ENCODE peak calls at places on chromosomes 3 and 15, in eight cellular contexts. T is CD8-positive, alpha-beta T cell; F is body of pancreas; E is left lung; M is HCT116; P is IMR-90; C is CD8-positive, alpha-beta memory T cell; D is tibial nerve. J is an unnamed sample.

GRCh38 chr3:94173667-94174434 is 111.0 kb downstream of the NSUN3 start:
- DNase-seq in T (no peak), F (no peak), E (no peak), M (no peak), P (peak; percentile 0), C (no peak), D (no peak), J (no peak)

GRCh38 chr15:97652700-97653167 is 307.8 kb upstream of the ARRDC4 start:
- DNase-seq in T (no peak), F (no peak), E (no peak), M (no peak), P (no peak), C (no peak), D (no peak), J (no peak)

GRCh38 chr15:33915571-33916407 is 52.5 kb upstream of the CHRM5 start:
- DNase-seq in T (no peak), F (no peak), E (no peak), M (no peak), P (no peak), C (no peak), D (no peak), J (no peak)

GRCh38 chr3:121757087-121757811 is 7.7 kb upstream of the GOLGB1 start:
- DNase-seq in T (no peak), F (no peak), E (no peak), M (no peak), P (no peak), C (no peak), D (no peak), J (no peak)

GRCh38 chr3:44729384-44729910 is at the start of gene ZNF501:
- DNase-seq in T (peak; percentile 78), F (peak; percentile 96), E (peak; percentile 93), M (no peak), P (peak; percentile 86), C (peak; percentile 70), D (peak; percentile 80), J (peak; percentile 98)

GRCh38 chr3:65597225-65597951 is 441.3 kb downstream of the MAGI1 start:
- DNase-seq in T (no peak), F (peak; percentile 63), E (no peak), M (no peak), P (peak; percentile 54), C (no peak), D (no peak), J (peak; percentile 75)

GRCh38 chr15:44802336-44802735 is 66.0 kb downstream of the TRIM69 start:
- DNase-seq in T (no peak), F (no peak), E (no peak), M (no peak), P (no peak), C (no peak), D (no peak), J (no peak)

GRCh38 chr3:114758828-114759709 is 388.0 kb downstream of the ZBTB20 start:
- DNase-seq in T (no peak), F (peak; percentile 51), E (no peak), M (no peak), P (peak; percentile 59), C (no peak), D (no peak), J (no peak)

GRCh38 chr3:115071122-115071521 is 76.0 kb downstream of the ZBTB20 start:
- DNase-seq in T (no peak), F (no peak), E (no peak), M (no peak), P (no peak), C (no peak), D (no peak), J (no peak)

GRCh38 chr3:178352300-178353021 is 183.8 kb upstream of the KCNMB2 start:
- DNase-seq in T (no peak), F (no peak), E (no peak), M (no peak), P (peak; percentile 86), C (no peak), D (no peak), J (no peak)

GRCh38 chr3:126845910-126846309 is 137.0 kb upstream of the PLXNA1 start:
- DNase-seq in T (no peak), F (no peak), E (no peak), M (no peak), P (no peak), C (no peak), D (no peak), J (no peak)

GRCh38 chr15:63323798-63324651 is 46.6 kb downstream of the APH1B start:
- DNase-seq in T (no peak), F (no peak), E (no peak), M (no peak), P (no peak), C (no peak), D (no peak), J (no peak)

GRCh38 chr3:110774496-110775265 is 296.9 kb upstream of the NECTIN3 start:
- DNase-seq in T (no peak), F (no peak), E (no peak), M (no peak), P (peak; percentile 89), C (no peak), D (no peak), J (no peak)

GRCh38 chr15:70513818-70514217 is 249.5 kb downstream of the UACA start:
- DNase-seq in T (no peak), F (no peak), E (no peak), M (no peak), P (no peak), C (no peak), D (no peak), J (no peak)

GRCh38 chr15:79282371-79283251 is at the start of gene ANKRD34C:
- DNase-seq in T (no peak), F (no peak), E (no peak), M (no peak), P (no peak), C (no peak), D (no peak), J (no peak)

GRCh38 chr3:150202696-150203095 is 205.4 kb upstream of the TSC22D2 start:
- DNase-seq in T (no peak), F (no peak), E (no peak), M (no peak), P (no peak), C (no peak), D (no peak), J (no peak)

GRCh38 chr3:127656906-127657305 is 15.8 kb upstream of the ABTB1 start:
- DNase-seq in T (no peak), F (no peak), E (no peak), M (no peak), P (no peak), C (no peak), D (no peak), J (no peak)

GRCh38 chr3:46700772-46701171 is 420 bp upstream of the TMIE start:
- DNase-seq in T (no peak), F (peak; percentile 51), E (no peak), M (no peak), P (no peak), C (no peak), D (no peak), J (peak; percentile 71)

GRCh38 chr3:50272911-50273688 is 4.2 kb downstream of the SEMA3B start:
- DNase-seq in T (peak; percentile 79), F (peak; percentile 86), E (peak; percentile 88), M (no peak), P (peak; percentile 62), C (peak; percentile 84), D (peak; percentile 85), J (peak; percentile 88)

GRCh38 chr3:52492059-52492458 is 3.1 kb upstream of the STAB1 start:
- DNase-seq in T (no peak), F (no peak), E (no peak), M (no peak), P (no peak), C (no peak), D (no peak), J (no peak)

GRCh38 chr3:138923531-138923994 is 23.4 kb downstream of the FOXL2 start:
- DNase-seq in T (peak; percentile 80), F (peak; percentile 87), E (peak; percentile 83), M (peak; percentile 82), P (peak; percentile 83), C (peak; percentile 76), D (peak; percentile 68), J (peak; percentile 88)

GRCh38 chr3:13451301-13451673 is 28.8 kb upstream of the HDAC11 start:
- DNase-seq in T (no peak), F (peak; percentile 8), E (peak; percentile 37), M (no peak), P (peak; percentile 7), C (peak; percentile 14), D (no peak), J (no peak)

GRCh38 chr3:186099178-186099577 is 9.7 kb downstream of the ETV5 start:
- DNase-seq in T (no peak), F (peak; percentile 64), E (peak; percentile 43), M (no peak), P (peak; percentile 82), C (no peak), D (peak; percentile 49), J (peak; percentile 76)
- H3K27ac ChIP-seq in T (no peak overlapping the region), F (peak overlapping the region; percentile 60), E (no peak overlapping the region), M (peak overlapping the region; percentile 59), P (no peak overlapping the region), C (no peak overlapping the region), D (no peak overlapping the region), J (no peak overlapping the region)

DNA sequence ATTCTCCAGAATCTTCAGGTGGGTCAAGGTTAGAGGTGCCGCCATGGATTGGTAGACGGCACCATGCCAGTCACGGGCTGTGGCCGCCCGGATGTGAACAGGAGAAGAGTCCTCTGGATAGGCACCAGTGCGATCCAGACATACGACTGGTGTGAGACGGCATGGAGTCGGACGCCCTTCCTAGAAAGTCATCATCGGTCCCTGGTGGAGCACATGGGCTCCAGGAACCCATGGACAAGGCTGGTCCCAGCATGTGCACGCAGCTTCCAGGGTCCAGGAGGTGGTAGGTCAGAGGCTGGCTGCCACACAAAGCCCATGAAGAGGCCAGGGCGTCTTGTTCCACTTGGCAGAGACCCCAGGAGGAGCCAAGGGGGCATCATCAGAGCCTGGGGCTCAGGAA is 276.1 kb upstream of the LRRC3B start:
- DNase-seq in T (no peak), F (no peak), E (no peak), M (no peak), P (no peak), C (no peak), D (no peak), J (no peak)
- H3K9me3 ChIP-seq in T (no peaks in the 10 kb centered on the region), F (peaks cover 7% of the 10 kb centered on the region), E (no peaks in the 10 kb centered on the region), M (peaks cover 7% of the 10 kb centered on the region), P (peaks cover 19% of the 10 kb centered on the region), C (no peaks in the 10 kb centered on the region), D (peaks cover 6% of the 10 kb centered on the region), J (peaks cover 2% of the 10 kb centered on the region)

GRCh38 chr15:42151736-42152135 is 4.7 kb downstream of the PLA2G4F start:
- DNase-seq in T (no peak), F (no peak), E (no peak), M (no peak), P (no peak), C (no peak), D (no peak), J (no peak)
- H3K27ac ChIP-seq in T (no peak overlapping the region), F (peak overlapping the region; percentile 76), E (no peak overlapping the region), M (no peak overlapping the region), P (no peak overlapping the region), C (no peak overlapping the region), D (no peak overlapping the region), J (no peak overlapping the region)

GRCh38 chr3:53661480-53661879 is 167.1 kb downstream of the CACNA1D start:
- DNase-seq in T (no peak), F (no peak), E (no peak), M (no peak), P (no peak), C (no peak), D (no peak), J (no peak)
- H3K9me3 ChIP-seq in T (no peaks in the 10 kb centered on the region), F (no peaks in the 10 kb centered on the region), E (no peaks in the 10 kb centered on the region), M (no peaks in the 10 kb centered on the region), P (no peaks in the 10 kb centered on the region), C (no peaks in the 10 kb centered on the region), D (peaks cover 8% of the 10 kb centered on the region), J (peaks cover 9% of the 10 kb centered on the region)